ENCODE peak calls at places on chromosomes 3 and 15, in seven cellular contexts. T is fibroblast of lung, F is A549, I is heart left ventricle, J is uterus, Z is HCT116, D is left ventricle myocardium inferior. G is an unnamed sample. For H3K4me1, the result is how much of the 10 kb centered on the place peaks cover.

GRCh38 chr3:38479431-38480092 is 16.6 kb upstream of the EXOG start:
- DNase-seq in Z (no peak), D (peak), I (peak), J (peak), F (peak), T (peak), G (peak)

GRCh38 chr3:189508784-189509489 is 122.3 kb upstream of the TP63 start:
- DNase-seq in Z (no peak), F (no peak), I (no peak), D (no peak), T (no peak), J (peak), G (no peak)

GRCh38 chr15:89731275-89731674 is 19.8 kb downstream of the MESP1 start:
- DNase-seq in I (no peak), D (no peak), Z (no peak), T (no peak), J (no peak), F (no peak), G (no peak)

GRCh38 chr3:102224171-102224570 is 210.6 kb upstream of the ZPLD1 start:
- DNase-seq in T (peak), J (peak), D (no peak), I (no peak), Z (no peak), F (peak), G (no peak)

GRCh38 chr15:26771168-26771916 is 1.5 kb downstream of the GABRB3 start:
- DNase-seq in D (peak), T (no peak), F (no peak), Z (no peak), J (no peak), I (no peak), G (peak)

GRCh38 chr3:179067839-179068238 is 3.8 kb downstream of the ZMAT3 start:
- DNase-seq in I (no peak), T (no peak), D (no peak), Z (no peak), J (no peak), F (no peak), G (no peak)

GRCh38 chr3:121436074-121436473 is 109.7 kb downstream of the POLQ start:
- DNase-seq in Z (no peak), J (no peak), D (no peak), T (no peak), F (no peak), I (no peak), G (no peak)

GRCh38 chr3:137105277-137105977 is 147.6 kb downstream of the IL20RB start:
- DNase-seq in J (no peak), D (no peak), F (peak), Z (peak), I (no peak), T (peak), G (no peak)

GRCh38 chr15:39625856-39626255 is 45.0 kb downstream of the THBS1 start:
- DNase-seq in D (no peak), Z (no peak), F (no peak), I (no peak), J (no peak), T (peak), G (no peak)

DNA sequence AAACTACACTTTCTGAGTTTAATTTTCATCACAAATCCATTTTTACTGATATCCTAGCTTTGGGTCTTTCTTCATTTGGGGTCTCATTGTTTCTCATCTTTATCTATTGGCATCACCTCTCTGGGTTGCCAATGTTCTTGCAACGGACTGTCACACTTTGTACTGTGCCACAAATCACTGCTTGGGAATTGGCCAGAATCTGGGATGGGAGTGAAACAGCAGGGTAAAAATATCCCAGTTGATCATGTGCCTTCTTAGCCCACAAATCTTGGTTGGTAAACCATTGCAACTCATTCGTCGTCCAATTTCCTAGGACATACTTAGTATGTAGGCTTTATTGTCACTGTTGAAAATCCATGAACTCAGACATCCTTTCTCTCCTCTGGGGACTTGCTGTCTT is 698.5 kb downstream of the OTOL1 start:
- DNase-seq in F (no peak), Z (no peak), T (no peak), J (no peak), D (no peak), I (no peak), G (no peak)
- H3K27ac ChIP-seq in F (no peak), Z (no peak), T (no peak), J (no peak), D (peak), I (no peak), G (no peak)

DNA sequence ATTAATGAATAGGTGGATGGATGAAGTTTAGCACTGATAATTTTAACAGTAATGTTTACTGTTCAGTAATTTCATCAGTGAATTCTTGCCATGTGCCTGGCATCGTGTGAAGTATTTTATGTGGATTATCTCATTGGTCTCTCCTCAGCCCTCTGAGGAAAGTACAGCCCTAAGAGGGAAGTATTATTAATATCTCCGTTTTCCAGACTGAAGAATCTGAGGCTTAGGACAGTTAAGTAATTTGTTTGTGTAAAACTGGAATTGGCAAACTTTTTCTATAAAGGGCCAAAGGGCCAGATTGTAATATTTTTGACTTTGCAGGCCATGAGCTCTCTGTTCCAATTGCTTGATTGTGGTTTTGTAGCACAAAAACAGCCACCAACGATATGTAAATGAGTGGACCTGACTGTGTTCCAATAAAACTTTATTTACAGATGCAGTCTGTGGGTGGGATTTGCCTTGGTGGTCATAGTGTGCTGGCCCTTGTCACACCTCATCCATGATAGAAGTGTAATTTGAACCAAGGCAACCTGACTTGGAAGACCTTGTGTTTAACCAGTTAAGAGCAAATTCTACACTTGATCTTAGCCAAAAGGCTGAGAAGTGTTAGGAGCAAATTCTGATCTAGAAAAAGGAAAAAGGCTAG is 255.3 kb downstream of the FEZF2 start:
- DNase-seq in I (no peak), F (no peak), D (no peak), Z (no peak), J (no peak), T (no peak), G (no peak)
- H3K4me1 ChIP-seq in I (under half), F (under half), D (under half), Z (under half), J (under half), T (under half), G (under half)

DNA sequence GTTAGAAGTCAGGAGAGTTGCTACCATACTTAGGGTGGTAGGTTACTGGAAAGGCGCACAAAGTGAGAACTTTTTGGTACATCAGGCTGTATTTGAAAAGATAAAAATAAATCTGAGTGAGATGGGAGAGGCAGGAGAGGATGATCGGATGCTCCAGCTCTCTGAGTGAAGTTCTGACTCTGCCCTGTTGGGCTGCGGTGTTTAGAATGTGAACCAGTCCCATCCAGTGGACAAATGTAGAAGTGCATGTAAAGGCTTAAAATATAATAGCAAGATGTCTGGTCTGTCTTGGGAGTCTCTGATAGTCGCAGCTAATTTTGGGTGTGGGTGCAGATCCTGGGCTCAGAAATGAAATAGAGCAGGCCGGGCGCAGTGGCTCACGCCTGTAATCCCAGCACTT is 30.4 kb downstream of the ACKR2 start:
- DNase-seq in I (no peak), J (no peak), F (peak), D (no peak), T (peak), Z (peak), G (peak)
- H3K4me3 ChIP-seq in I (no peak), J (no peak), F (peak), D (peak), T (peak), Z (no peak), G (no peak)

GRCh38 chr3:184584001-184584891 is 22.7 kb downstream of the EPHB3 start:
- DNase-seq in T (no peak), D (peak), F (no peak), I (peak), Z (no peak), J (no peak), G (no peak)
- H3K27ac ChIP-seq in T (no peak), D (peak), F (no peak), I (peak), Z (no peak), J (peak), G (peak)

DNA sequence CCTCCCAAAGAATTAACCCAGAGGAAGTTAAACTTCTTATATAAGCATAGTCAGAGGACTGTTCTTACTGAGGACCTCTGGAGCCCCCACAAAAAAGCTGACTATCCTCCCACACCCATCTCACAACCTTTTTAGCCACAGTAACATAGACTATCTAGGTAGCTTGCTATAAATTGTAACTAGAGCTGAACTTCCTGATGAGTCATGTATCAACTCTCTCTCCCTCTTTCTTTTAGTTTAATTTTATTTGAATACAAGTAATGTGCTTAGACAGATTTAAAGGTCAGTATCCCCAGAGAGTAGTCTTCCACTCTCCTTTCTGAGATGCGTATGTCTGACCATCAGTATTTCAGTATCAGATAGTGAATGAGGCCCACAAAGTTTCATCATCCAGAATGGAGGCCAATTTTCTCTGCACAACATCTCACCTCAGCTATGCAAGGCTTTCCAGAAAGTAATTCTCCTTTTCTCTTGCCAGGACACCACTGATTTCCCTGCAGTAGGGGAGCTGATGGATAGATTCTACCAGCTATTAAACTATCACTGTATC is 104.0 kb upstream of the MYRIP start:
- DNase-seq in Z (no peak), J (no peak), F (no peak), T (peak), D (no peak), I (no peak), G (no peak)
- H3K4me1 ChIP-seq in Z (under half), J (under half), F (under half), T (under half), D (under half), I (under half), G (under half)

G was measured in stomach.